ENCODE peak calls at places on chromosome 5, in five cellular contexts. N, X, S, Z and Q are unnamed samples.

GRCh38 chr5:65213921-65214525 is 267.7 kb downstream of the ADAMTS6 start:
- DNase-seq in N (no peak), Z (no peak), S (no peak), X (peak; percentile 17), Q (no peak)

GRCh38 chr5:178193251-178193809 is 6.2 kb upstream of the GMCL2 start:
- DNase-seq in Z (no peak), X (no peak), S (no peak), N (no peak), Q (no peak)

GRCh38 chr5:72252574-72253155 is 67.4 kb downstream of the MRPS27 start:
- DNase-seq in X (no peak), Z (no peak), N (no peak), S (no peak), Q (no peak)

GRCh38 chr5:73727470-73727869 is 101.5 kb downstream of the ARHGEF28 start:
- DNase-seq in X (no peak), Z (no peak), S (no peak), N (no peak), Q (no peak)

GRCh38 chr5:181217111-181217804 is 5.8 kb upstream of the TRIM41 start:
- DNase-seq in S (no peak), N (no peak), Z (no peak), X (peak; percentile 65), Q (peak; percentile 63)

GRCh38 chr5:157900644-157901043 is 41.7 kb upstream of the CLINT1 start:
- DNase-seq in N (no peak), S (no peak), Z (no peak), X (no peak), Q (no peak)

GRCh38 chr5:27093296-27093695 is 54.9 kb upstream of the CDH9 start:
- DNase-seq in Z (no peak), X (no peak), N (no peak), S (no peak), Q (no peak)

GRCh38 chr5:32027093-32027716 is 146.9 kb downstream of the GOLPH3 start:
- DNase-seq in X (no peak), S (no peak), Z (no peak), N (no peak), Q (no peak)

GRCh38 chr5:52560366-52560765 is 227.3 kb upstream of the ITGA1 start:
- DNase-seq in N (no peak), S (no peak), X (no peak), Z (no peak), Q (no peak)

GRCh38 chr5:72559866-72560766 is 52.9 kb upstream of the ZNF366 start:
- DNase-seq in N (no peak), Z (no peak), S (no peak), X (no peak), Q (no peak)

GRCh38 chr5:134873494-134873893 is 677 bp upstream of the TXNDC15 start:
- DNase-seq in N (no peak), Z (no peak), S (no peak), X (peak; percentile 17), Q (no peak)

GRCh38 chr5:93294184-93294583 is 286.8 kb downstream of the NR2F1-AS1 start:
- DNase-seq in S (no peak), N (no peak), X (no peak), Z (no peak), Q (no peak)

GRCh38 chr5:9895305-9895650 is 265.1 kb upstream of the TAS2R1 start:
- DNase-seq in S (no peak), Z (no peak), X (no peak), N (no peak), Q (no peak)

GRCh38 chr5:10542151-10542550 is 21.7 kb upstream of the ANKRD33B start:
- DNase-seq in X (no peak), Z (no peak), N (no peak), S (no peak), Q (no peak)

GRCh38 chr5:94694671-94695070 is 76.2 kb downstream of the SLF1 start:
- DNase-seq in X (no peak), S (no peak), Z (no peak), N (no peak), Q (no peak)

GRCh38 chr5:179765400-179765799 is 28.4 kb upstream of the LTC4S start:
- DNase-seq in X (no peak), Z (no peak), N (no peak), S (no peak), Q (no peak)

GRCh38 chr5:123598028-123598689 is 86.2 kb downstream of the CSNK1G3 start:
- DNase-seq in Z (no peak), S (no peak), N (no peak), X (peak; percentile 9), Q (no peak)

GRCh38 chr5:173835662-173836061 is 52.5 kb upstream of the CPEB4 start:
- DNase-seq in S (no peak), X (no peak), Z (no peak), N (no peak), Q (no peak)